ENCODE peak calls at places on chromosomes 4 and X, in nine cellular contexts. F is colonic mucosa, X is spleen, P is heart right ventricle, A is IMR-90, D is stomach, T is cardiac muscle cell, Y is ascending aorta, U is heart left ventricle. S is an unnamed sample.

GRCh38 chr4:8081621-8082516 is 76.7 kb downstream of the ABLIM2 start:
- DNase-seq in T (no peak), D (no peak), P (no peak), X (no peak), Y (no peak), F (no peak), A (no peak), U (no peak), S (no peak)

GRCh38 chrX:38095971-38096529 is 89.7 kb downstream of the SYTL5 start:
- DNase-seq in T (no peak), P (no peak), D (no peak), X (no peak), U (no peak), F (no peak), A (peak; percentile 58), Y (no peak), S (no peak)

GRCh38 chrX:85561216-85561615 is 181.8 kb upstream of the POF1B start:
- DNase-seq in T (no peak), A (no peak), Y (no peak), P (no peak), D (no peak), F (no peak), U (no peak), X (no peak), S (no peak)

GRCh38 chr4:5990446-5991160 is 27.6 kb downstream of the C4orf50 start:
- DNase-seq in X (no peak), T (no peak), Y (peak; percentile 53), P (no peak), U (no peak), F (no peak), D (no peak), A (no peak), S (no peak)

GRCh38 chrX:133923548-133923947 is 61.8 kb downstream of the GPC3 start:
- DNase-seq in T (no peak), U (no peak), P (no peak), F (no peak), A (no peak), X (no peak), D (no peak), Y (no peak), S (no peak)

GRCh38 chr4:163107754-163108153 is 58.9 kb downstream of the NAF1 start:
- DNase-seq in T (no peak), A (peak; percentile 46), P (no peak), U (no peak), F (no peak), X (no peak), D (no peak), Y (no peak), S (no peak)

GRCh38 chrX:54470054-54470760 is 25.8 kb downstream of the FGD1 start:
- DNase-seq in X (no peak), Y (no peak), P (no peak), U (no peak), D (no peak), T (no peak), F (no peak), A (no peak), S (no peak)

GRCh38 chr4:106201373-106201772 is 114.6 kb downstream of the TBCK start:
- DNase-seq in U (no peak), A (peak; percentile 12), X (no peak), D (no peak), T (peak; percentile 37), F (no peak), Y (no peak), P (no peak), S (no peak)

GRCh38 chr4:113976937-113977855 is 2.3 kb downstream of the ARSJ start:
- DNase-seq in P (no peak), A (peak; percentile 31), T (no peak), Y (no peak), X (no peak), F (no peak), U (no peak), D (no peak), S (no peak)

GRCh38 chr4:177380730-177381287 is 61.4 kb downstream of the AGA start:
- DNase-seq in X (no peak), U (no peak), P (no peak), A (no peak), T (no peak), F (no peak), Y (no peak), D (no peak), S (no peak)

GRCh38 chr4:8198206-8198905 is 734 bp upstream of the SH3TC1 start:
- DNase-seq in A (no peak), U (no peak), P (no peak), Y (no peak), X (peak; percentile 85), F (peak; percentile 70), T (no peak), D (peak; percentile 62), S (no peak)

GRCh38 chrX:50629774-50630173 is 159.1 kb upstream of the DGKK start:
- DNase-seq in P (no peak), D (no peak), X (no peak), T (no peak), A (no peak), U (no peak), F (no peak), Y (no peak), S (no peak)

GRCh38 chr4:125316781-125317525 is 2.2 kb downstream of the FAT4 start:
- DNase-seq in T (peak; percentile 41), F (peak; percentile 18), U (peak; percentile 37), Y (peak; percentile 74), D (peak; percentile 34), X (peak; percentile 72), P (peak; percentile 32), A (peak; percentile 35), S (no peak)

GRCh38 chrX:113400193-113400704 is 559.6 kb upstream of the AMOT start:
- DNase-seq in A (no peak), D (no peak), F (no peak), T (no peak), U (no peak), Y (no peak), X (no peak), P (no peak), S (no peak)

GRCh38 chrX:15206306-15206705 is 63.6 kb downstream of the ASB9 start:
- DNase-seq in P (no peak), U (no peak), Y (no peak), F (no peak), T (no peak), D (no peak), A (no peak), X (no peak), S (no peak)

GRCh38 chr4:186348433-186348832 is 82.4 kb downstream of the F11 start:
- DNase-seq in Y (no peak), F (no peak), A (no peak), P (no peak), X (no peak), D (no peak), T (no peak), U (no peak), S (no peak)

GRCh38 chrX:73943900-73944581 is 359.9 kb upstream of the ZCCHC13 start:
- DNase-seq in D (peak; percentile 93), F (peak; percentile 91), A (peak; percentile 91), Y (peak; percentile 93), U (peak; percentile 81), X (peak; percentile 98), T (peak; percentile 96), P (peak; percentile 82), S (peak; percentile 94)

GRCh38 chr4:64497526-64497925 is 88.3 kb upstream of the TECRL start:
- DNase-seq in D (no peak), P (no peak), T (no peak), X (no peak), U (no peak), F (no peak), A (no peak), Y (no peak), S (no peak)

GRCh38 chrX:49101629-49101984 is 21.9 kb upstream of the WDR45 start:
- DNase-seq in X (no peak), D (no peak), U (no peak), P (no peak), T (no peak), F (no peak), Y (no peak), A (no peak), S (no peak)

GRCh38 chr4:53592686-53593641 is 1.7 kb upstream of the LNX1 start:
- DNase-seq in T (peak; percentile 32), Y (peak; percentile 64), P (peak; percentile 31), U (peak; percentile 24), X (no peak), A (no peak), F (peak; percentile 81), D (peak; percentile 77), S (no peak)

GRCh38 chr4:183284965-183285364 is 35.1 kb downstream of the CLDN22 start:
- DNase-seq in P (no peak), D (no peak), T (no peak), A (peak; percentile 95), F (no peak), Y (no peak), U (no peak), X (no peak), S (no peak)

GRCh38 chr4:27084685-27085356 is 224.2 kb downstream of the STIM2 start:
- DNase-seq in U (no peak), T (peak; percentile 65), D (peak; percentile 53), A (peak; percentile 2), Y (no peak), X (no peak), F (peak; percentile 18), P (no peak), S (peak; percentile 18)

DNA sequence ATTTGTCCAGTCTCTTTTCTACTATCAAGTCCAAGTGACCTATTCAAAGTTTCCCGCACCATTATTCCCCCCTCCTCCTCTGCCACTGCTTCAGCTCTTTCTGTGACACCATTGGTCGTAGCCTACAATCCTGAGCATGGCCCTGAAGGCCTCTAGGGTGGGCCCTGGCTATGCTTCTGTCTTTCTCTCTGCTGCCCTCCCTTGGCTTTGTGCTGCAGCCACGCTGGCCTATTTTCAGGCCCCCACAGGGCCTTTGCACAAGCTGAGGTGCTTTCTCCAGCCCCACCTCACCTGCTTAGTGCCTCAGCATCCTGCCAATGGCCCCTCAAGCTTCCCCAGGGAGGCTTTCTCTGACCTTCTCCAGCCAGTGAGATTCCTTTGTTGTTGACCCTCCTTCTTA is 156.5 kb downstream of the NHS start:
- DNase-seq in U (no peak), Y (no peak), A (no peak), X (no peak), T (no peak), D (no peak), F (no peak), P (no peak), S (no peak)
- H3K4me1 ChIP-seq in U (no peaks in the 10 kb centered on the region), Y (peaks cover 16% of the 10 kb centered on the region), A (peaks cover 5% of the 10 kb centered on the region), X (peaks cover 16% of the 10 kb centered on the region), T (peaks cover 9% of the 10 kb centered on the region), D (peaks cover 5% of the 10 kb centered on the region), F (no peaks in the 10 kb centered on the region), P (no peaks in the 10 kb centered on the region), S (no peaks in the 10 kb centered on the region)

GRCh38 chr4:78661086-78661690 is 109.6 kb downstream of the ANXA3 start:
- DNase-seq in X (no peak), P (no peak), D (no peak), T (no peak), A (no peak), U (no peak), Y (no peak), F (no peak), S (no peak)
- H3K27ac ChIP-seq in X (peak overlapping the region; percentile 71), P (peak overlapping the region; percentile 65), D (peak overlapping the region; percentile 18), T (no peak overlapping the region), A (no peak overlapping the region), U (peak overlapping the region; percentile 24), Y (no peak overlapping the region), F (peak overlapping the region; percentile 65), S (no peak overlapping the region)

GRCh38 chrX:100404851-100405250 is 5.2 kb downstream of the PCDH19 start:
- DNase-seq in A (no peak), T (no peak), U (no peak), P (no peak), X (no peak), Y (no peak), F (no peak), D (no peak), S (no peak)
- H3K27me3 ChIP-seq in A (peaks cover 20% of the 10 kb centered on the region), T (peaks cover 77% of the 10 kb centered on the region), U (peaks cover 91% of the 10 kb centered on the region), P (peaks cover 35% of the 10 kb centered on the region), X (peaks cover 46% of the 10 kb centered on the region), Y (no peaks in the 10 kb centered on the region), F (peaks cover 26% of the 10 kb centered on the region), D (peaks cover 65% of the 10 kb centered on the region), S (no peaks in the 10 kb centered on the region)

GRCh38 chr4:40183615-40184411 is 13.0 kb upstream of the RHOH start:
- DNase-seq in D (no peak), X (no peak), A (no peak), U (no peak), P (no peak), T (no peak), F (peak; percentile 8), Y (no peak), S (no peak)
- H3K4me1 ChIP-seq in D (no peaks in the 10 kb centered on the region), X (peaks cover 86% of the 10 kb centered on the region), A (no peaks in the 10 kb centered on the region), U (no peaks in the 10 kb centered on the region), P (no peaks in the 10 kb centered on the region), T (no peaks in the 10 kb centered on the region), F (no peaks in the 10 kb centered on the region), Y (no peaks in the 10 kb centered on the region), S (peaks cover 17% of the 10 kb centered on the region)